ENCODE peak calls at places on chromosomes 12 and 14, in nine cellular contexts. R is effector memory CD4-positive, alpha-beta T cell; L is M059J; M is ELF-1; B is dermis blood vessel endothelial cell; O is stimulated activated CD4-positive, alpha-beta T cell treated with anti-CD3 and anti-CD28 coated beads, Interleukin-2, amount 100 ng/mL, for 4 hours; N is T-cell; X is OCI-M1; H is endothelial cell. P is an unnamed sample.

GRCh38 chr14:76901171-76902055 is 75.2 kb downstream of the LRRC74A start:
- DNase-seq in R (no peak), L (peak), M (peak), B (no peak), O (no peak), N (no peak), X (no peak), H (no peak), P (no peak)

GRCh38 chr14:63745858-63746425 is 18.1 kb upstream of the SGPP1 start:
- DNase-seq in R (no peak), L (no peak), M (no peak), B (no peak), O (no peak), N (no peak), X (peak), H (no peak), P (no peak)

GRCh38 chr12:26632746-26633145 is 200.2 kb downstream of the ITPR2 start:
- DNase-seq in R (no peak), L (no peak), M (no peak), B (no peak), O (no peak), N (no peak), X (no peak), H (no peak), P (no peak)

GRCh38 chr14:29255692-29256091 is 489.1 kb downstream of the FOXG1 start:
- DNase-seq in R (no peak), L (no peak), M (no peak), B (no peak), O (no peak), N (no peak), X (no peak), H (no peak), P (no peak)

GRCh38 chr14:46582826-46583225 is 68.8 kb downstream of the RPL10L start:
- DNase-seq in R (no peak), L (no peak), M (no peak), B (no peak), O (no peak), N (no peak), X (peak), H (no peak), P (no peak)

GRCh38 chr12:123282111-123282510 is 10.5 kb upstream of the CDK2AP1 start:
- DNase-seq in R (no peak), L (no peak), M (no peak), B (no peak), O (no peak), N (no peak), X (no peak), H (no peak), P (no peak)

GRCh38 chr12:122422769-122423257 is 344 bp upstream of the CLIP1 start:
- DNase-seq in R (no peak), L (peak), M (peak), B (peak), O (no peak), N (peak), X (peak), H (peak), P (peak)

GRCh38 chr14:105149146-105149781 is 19.3 kb downstream of the JAG2 start:
- DNase-seq in R (no peak), L (no peak), M (no peak), B (no peak), O (no peak), N (no peak), X (no peak), H (no peak), P (no peak)

GRCh38 chr12:107238276-107238675 is 144.9 kb upstream of the CRY1 start:
- DNase-seq in R (no peak), L (peak), M (no peak), B (no peak), O (no peak), N (no peak), X (no peak), H (no peak), P (no peak)

GRCh38 chr14:77376380-77376770 is 519 bp downstream of the TMED8 start:
- DNase-seq in R (no peak), L (peak), M (peak), B (peak), O (peak), N (peak), X (peak), H (peak), P (peak)

GRCh38 chr12:5661820-5662219 is 229.9 kb downstream of the NTF3 start:
- DNase-seq in R (no peak), L (no peak), M (peak), B (no peak), O (no peak), N (no peak), X (no peak), H (no peak), P (no peak)

GRCh38 chr14:102795060-102795925 is 18.0 kb downstream of the TRAF3 start:
- DNase-seq in R (no peak), L (peak), M (peak), B (peak), O (no peak), N (peak), X (peak), H (peak), P (no peak)

GRCh38 chr14:21192447-21192822 is 36.6 kb upstream of the OR5AU1 start:
- DNase-seq in R (no peak), L (no peak), M (peak), B (no peak), O (no peak), N (no peak), X (no peak), H (no peak), P (no peak)

GRCh38 chr12:105235299-105235746 is 651 bp downstream of the APPL2 start:
- DNase-seq in R (no peak), L (peak), M (no peak), B (peak), O (no peak), N (no peak), X (peak), H (no peak), P (no peak)

GRCh38 chr12:47394070-47394469 is 311.8 kb downstream of the RPAP3 start:
- DNase-seq in R (no peak), L (peak), M (no peak), B (no peak), O (no peak), N (no peak), X (no peak), H (no peak), P (no peak)

GRCh38 chr12:9071976-9072375 is 43.7 kb downstream of the A2M start:
- DNase-seq in R (no peak), L (no peak), M (no peak), B (no peak), O (no peak), N (no peak), X (no peak), H (no peak), P (no peak)

P was measured in stimulated activated naive CD4-positive, alpha-beta T cell.